ENCODE peak calls at places on chromosomes 13 and 19, in four cellular contexts. F, S, H and R are unnamed samples.

GRCh38 chr13:95020298-95020987 is 280.8 kb downstream of the ABCC4 start:
- DNase-seq in F (no peak), S (peak; percentile 16), H (peak; percentile 43), R (no peak)

GRCh38 chr13:37640499-37640898 is 41.9 kb upstream of the POSTN start:
- DNase-seq in S (peak; percentile 86), F (no peak), H (peak; percentile 94), R (no peak)

GRCh38 chr19:32691952-32692726 is 518 bp downstream of the NUDT19 start:
- DNase-seq in S (peak; percentile 85), H (peak; percentile 82), F (no peak), R (no peak)

GRCh38 chr19:43467730-43468129 is 2.3 kb upstream of the LYPD3 start:
- DNase-seq in H (peak; percentile 74), S (peak; percentile 69), F (peak; percentile 35), R (no peak)

GRCh38 chr19:43465468-43466120 is at the start of gene LYPD3:
- DNase-seq in H (no peak), S (peak; percentile 87), F (peak; percentile 6), R (no peak)

GRCh38 chr19:10430505-10431253 is 10.3 kb downstream of the PDE4A start:
- DNase-seq in H (peak; percentile 36), F (no peak), S (peak; percentile 76), R (no peak)

GRCh38 chr19:37594982-37595382 is 306 bp downstream of the ZNF540 start:
- DNase-seq in F (no peak), H (peak; percentile 65), S (peak; percentile 73), R (no peak)

GRCh38 chr19:11587302-11587972 is 9.8 kb upstream of the ZNF627 start:
- DNase-seq in F (no peak), S (peak; percentile 84), H (peak; percentile 76), R (peak; percentile 47)

GRCh38 chr13:41492432-41493267 is 35.3 kb downstream of the RGCC start:
- DNase-seq in S (no peak), H (no peak), F (no peak), R (no peak)

GRCh38 chr19:10871711-10872550 is 578 bp downstream of the CARM1 start:
- DNase-seq in H (no peak), S (peak; percentile 46), F (no peak), R (no peak)

GRCh38 chr19:56350416-56351045 is 35.9 kb upstream of the ZSCAN5A start:
- DNase-seq in S (peak; percentile 64), H (peak; percentile 68), F (no peak), R (no peak)

GRCh38 chr13:20411638-20412342 is 113.9 kb downstream of the CRYL1 start:
- DNase-seq in F (no peak), H (no peak), S (no peak), R (no peak)